ENCODE peak calls at places on chromosomes 5 and 9, in eight cellular contexts. I is heart left ventricle; E is AG04449; H is CD8-positive, alpha-beta T cell; K is lower lobe of right lung; B is BE2C; M is PC-9; L is breast epithelium. Q is an unnamed sample.

GRCh38 chr5:4630031-4630430 is 510.1 kb upstream of the ADAMTS16 start:
- DNase-seq in I (no peak), L (no peak), H (no peak), M (no peak), B (no peak), E (no peak), K (no peak), Q (no peak)

GRCh38 chr5:1386274-1386717 is 41.4 kb upstream of the CLPTM1L start:
- DNase-seq in I (peak), E (no peak), H (peak), B (peak), M (peak), K (peak), L (peak), Q (peak)

GRCh38 chr9:98215266-98215665 is 22.8 kb upstream of the CORO2A start:
- DNase-seq in B (no peak), M (no peak), E (no peak), I (no peak), L (no peak), H (no peak), K (no peak), Q (no peak)

GRCh38 chr5:42531611-42532010 is 108.4 kb downstream of the GHR start:
- DNase-seq in M (no peak), I (no peak), B (no peak), L (no peak), E (no peak), H (no peak), K (no peak), Q (peak)

GRCh38 chr9:108162664-108163063 is 673.1 kb upstream of the KLF4 start:
- DNase-seq in M (no peak), L (no peak), K (no peak), I (no peak), E (no peak), H (no peak), B (no peak), Q (peak)

GRCh38 chr5:14407746-14408175 is 173.8 kb upstream of the OTULINL start:
- DNase-seq in K (no peak), B (no peak), M (no peak), I (peak), H (no peak), E (no peak), L (peak), Q (peak)

GRCh38 chr9:123473226-123473625 is 117.2 kb downstream of the CRB2 start:
- DNase-seq in M (no peak), K (no peak), I (no peak), L (no peak), H (no peak), E (no peak), B (peak), Q (no peak)

GRCh38 chr9:21070171-21070571 is 7.6 kb downstream of the IFNB1 start:
- DNase-seq in M (peak), H (no peak), I (peak), L (peak), K (no peak), E (peak), B (peak), Q (peak)

GRCh38 chr5:104611419-104611818 is 1048.8 kb upstream of the NUDT12 start:
- DNase-seq in M (no peak), B (no peak), L (no peak), H (no peak), E (no peak), I (no peak), K (no peak), Q (no peak)

GRCh38 chr5:118863345-118863744 is 125.0 kb downstream of the DTWD2 start:
- DNase-seq in L (no peak), B (no peak), M (no peak), I (no peak), K (no peak), H (no peak), E (peak), Q (no peak)

GRCh38 chr9:134220311-134220710 is 55.9 kb upstream of the RNU6ATAC start:
- DNase-seq in B (no peak), E (no peak), K (peak), M (no peak), H (no peak), I (no peak), L (no peak), Q (no peak)

GRCh38 chr9:112894699-112895098 is 4.0 kb upstream of the SLC46A2 start:
- DNase-seq in I (no peak), H (no peak), M (no peak), B (no peak), L (no peak), E (no peak), K (no peak), Q (no peak)

GRCh38 chr9:124780757-124781151 is 3.8 kb downstream of the OLFML2A start:
- DNase-seq in H (no peak), I (no peak), L (peak), E (no peak), B (no peak), K (no peak), M (no peak), Q (no peak)

GRCh38 chr5:40112875-40113274 is 566.8 kb upstream of the PTGER4 start:
- DNase-seq in K (no peak), M (no peak), L (no peak), I (no peak), H (no peak), E (no peak), B (no peak), Q (no peak)

GRCh38 chr5:177419045-177419444 is 7.4 kb upstream of the GRK6 start:
- DNase-seq in M (no peak), I (no peak), L (no peak), E (no peak), H (no peak), B (no peak), K (no peak), Q (peak)

GRCh38 chr5:14971864-14972263 is 100.3 kb upstream of the ANKH start:
- DNase-seq in B (no peak), H (no peak), I (no peak), K (no peak), M (no peak), L (no peak), E (no peak), Q (no peak)

GRCh38 chr9:123000371-123001068 is 32.9 kb upstream of the GPR21 start:
- DNase-seq in B (no peak), I (no peak), L (no peak), E (no peak), M (no peak), H (no peak), K (no peak), Q (no peak)

GRCh38 chr5:67166460-67166871 is 30.1 kb downstream of the CD180 start:
- DNase-seq in M (no peak), H (peak), K (peak), E (no peak), I (peak), B (no peak), L (peak), Q (no peak)

DNA sequence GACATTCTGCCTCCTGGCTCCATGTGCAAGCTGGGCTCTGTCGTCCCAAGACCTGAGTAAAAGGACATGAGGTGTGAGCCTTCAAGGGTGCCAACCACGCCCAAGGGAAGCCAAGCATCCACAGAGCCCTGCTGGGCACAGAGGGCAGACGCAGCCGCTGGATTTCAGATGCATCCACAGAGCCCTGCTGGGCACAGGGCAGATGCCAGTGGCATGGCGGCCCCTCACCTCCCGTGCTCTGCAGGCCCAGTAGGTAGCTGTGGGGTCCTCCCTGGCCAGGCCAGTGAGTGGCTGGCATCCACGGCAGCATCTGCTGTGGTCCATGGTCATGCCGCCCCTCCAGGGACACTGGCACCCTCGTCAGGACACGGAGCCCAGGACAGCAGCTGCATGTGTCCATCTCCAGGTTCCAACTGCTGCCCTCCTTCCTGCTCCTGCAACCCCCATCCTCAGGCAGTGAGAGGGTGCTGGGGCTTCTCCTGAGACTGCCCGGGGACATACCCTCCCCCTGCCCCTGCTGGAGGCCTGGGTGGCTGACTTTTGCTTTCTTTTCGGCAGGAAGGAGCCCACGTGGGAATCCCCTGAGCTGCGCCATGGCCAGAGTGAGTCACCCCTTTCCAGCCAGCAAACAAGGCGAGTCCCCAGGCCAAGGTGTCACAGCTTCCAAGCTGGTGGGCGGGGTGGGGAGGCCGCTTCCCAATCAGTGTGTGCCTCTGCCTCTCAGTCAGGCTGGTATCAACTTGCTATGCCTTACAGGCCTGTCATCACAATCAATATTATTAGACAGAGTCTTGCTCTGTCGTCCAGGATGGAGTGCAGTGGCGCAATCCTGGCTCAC is 4.0 kb upstream of the TRAF2 start:
- DNase-seq in K (no peak), H (peak), L (peak), B (no peak), M (peak), I (peak), E (peak), Q (peak)
- H3K4me3 ChIP-seq in K (peak), H (peak), L (peak), B (no peak), M (peak), I (no peak), E (peak), Q (peak)

GRCh38 chr5:91225848-91226686 is 157.1 kb downstream of the ARRDC3 start:
- DNase-seq in M (peak), H (peak), K (peak), B (peak), I (no peak), E (no peak), L (no peak), Q (no peak)
- TF ChIP-seq CTCF in M (peak), H (peak), K (peak), B (peak), I (peak), E (no peak), L (no peak), Q (no peak)

DNA sequence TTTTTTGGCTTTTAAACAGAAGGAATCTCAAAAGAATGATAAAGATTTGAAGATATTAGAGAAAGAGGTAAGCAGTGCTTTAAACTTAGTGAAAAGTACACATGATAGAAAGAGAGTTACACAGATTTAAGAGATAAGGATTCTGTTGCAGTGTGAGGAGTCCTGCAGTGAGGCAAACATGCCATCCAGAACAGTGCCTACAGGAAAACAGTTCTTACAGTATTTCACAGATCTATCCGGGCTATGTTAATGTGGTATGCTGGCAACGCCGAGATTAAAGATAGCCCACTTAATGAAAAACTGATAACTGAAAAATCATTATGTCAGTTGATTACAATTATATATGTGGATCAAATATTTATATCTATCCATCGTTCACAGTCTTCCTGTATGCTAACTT is 7.2 kb downstream of the HMMR start:
- DNase-seq in M (no peak), I (no peak), H (no peak), L (no peak), B (no peak), E (no peak), K (no peak), Q (no peak)
- H3K4me3 ChIP-seq in M (no peak), I (no peak), H (no peak), L (no peak), B (no peak), E (no peak), K (no peak), Q (no peak)

GRCh38 chr5:37769840-37770239 is 70.0 kb downstream of the GDNF start:
- DNase-seq in L (no peak), M (no peak), I (no peak), E (no peak), H (no peak), B (no peak), K (no peak), Q (no peak)
- TF ChIP-seq CTCF in L (no peak), M (no peak), I (no peak), E (no peak), H (no peak), B (no peak), K (no peak), Q (no peak)

GRCh38 chr5:179553875-179554274 is 3.5 kb downstream of the RUFY1 start:
- DNase-seq in M (peak), H (peak), K (no peak), B (no peak), L (peak), I (no peak), E (peak), Q (peak)
- H3K4me3 ChIP-seq in M (peak), H (no peak), K (no peak), B (no peak), L (no peak), I (no peak), E (no peak), Q (no peak)

GRCh38 chr5:133663380-133664054 is 51.2 kb upstream of the FSTL4 start:
- DNase-seq in H (no peak), M (no peak), L (no peak), I (no peak), B (no peak), K (no peak), E (no peak), Q (no peak)

GRCh38 chr5:133662578-133662977 is 50.2 kb upstream of the FSTL4 start:
- DNase-seq in K (no peak), H (no peak), B (no peak), I (no peak), L (no peak), E (no peak), M (no peak), Q (no peak)

GRCh38 chr5:133665571-133665970 is 53.2 kb upstream of the FSTL4 start:
- DNase-seq in K (no peak), H (no peak), M (no peak), I (no peak), E (no peak), L (no peak), B (no peak), Q (no peak)

GRCh38 chr5:133667217-133667616 is 54.9 kb upstream of the FSTL4 start:
- DNase-seq in B (no peak), H (no peak), K (no peak), M (no peak), L (no peak), E (no peak), I (no peak), Q (no peak)

DNA sequence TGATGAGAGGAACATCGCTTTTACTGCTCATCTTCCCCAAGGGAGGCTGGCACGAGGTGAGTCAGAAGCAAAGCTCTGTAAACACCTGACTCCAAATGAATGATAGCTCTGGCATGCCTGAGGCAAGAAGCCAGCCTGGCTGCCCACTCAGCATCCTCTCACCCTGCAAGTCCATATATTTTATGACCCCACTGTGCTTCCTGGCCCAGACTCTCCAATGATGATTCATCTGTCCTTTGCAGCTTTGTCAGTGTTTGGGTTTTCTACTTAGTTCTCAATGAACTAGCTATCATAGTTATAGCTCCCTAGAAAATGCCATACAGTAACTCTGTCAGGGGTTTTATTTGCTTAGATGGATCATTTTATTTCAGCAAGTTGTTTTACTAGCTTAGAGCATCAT is 52.1 kb upstream of the FSTL4 start:
- DNase-seq in B (peak), M (no peak), L (no peak), H (no peak), E (no peak), I (no peak), K (no peak), Q (peak)
- TF ChIP-seq CTCF in B (no peak), M (no peak), L (no peak), H (no peak), E (no peak), I (no peak), K (no peak), Q (no peak)

GRCh38 chr9:16312116-16312515 is 558.4 kb downstream of the BNC2 start:
- DNase-seq in I (no peak), H (no peak), M (no peak), E (no peak), B (no peak), L (no peak), K (no peak), Q (no peak)
- H3K4me3 ChIP-seq in I (no peak), H (no peak), M (no peak), E (no peak), B (no peak), L (no peak), K (no peak), Q (no peak)

GRCh38 chr5:122532035-122532434 is 220.0 kb downstream of the SNCAIP start:
- DNase-seq in K (no peak), L (no peak), B (no peak), I (no peak), M (no peak), E (no peak), H (no peak), Q (no peak)
- TF ChIP-seq CTCF in K (no peak), L (no peak), B (no peak), I (no peak), M (no peak), E (no peak), H (no peak), Q (no peak)

GRCh38 chr5:5675511-5675910 is 253.0 kb downstream of the ICE1 start:
- DNase-seq in I (peak), E (no peak), H (no peak), K (no peak), L (no peak), B (no peak), M (no peak), Q (no peak)
- H3K4me3 ChIP-seq in I (no peak), E (no peak), H (no peak), K (no peak), L (no peak), B (no peak), M (no peak), Q (no peak)

Q was measured in cardiac fibroblast.